ENCODE peak calls at places on chromosomes 16 and 17, in six cellular contexts. One of them, this sample, is unnamed.

GRCh38 chr17:45019177-45019711 is 32.2 kb downstream of the DCAKD start:
- DNase-seq in GM12865: peak; percentile 52
- DNase-seq in stomach: peak; percentile 61
- DNase-seq in brain microvascular endothelial cell: no peak
- DNase-seq in stimulated activated CD4-positive, alpha-beta T cell treated with anti-CD3 and anti-CD28 coated beads, Interleukin-2, amount 100 ng/mL, for 24 hours: peak; percentile 60
- DNase-seq in AG09319: no peak
- DNase-seq in this sample: peak; percentile 67

GRCh38 chr17:67422887-67423286 is 45.8 kb downstream of the PITPNC1 start:
- DNase-seq in GM12865: no peak
- DNase-seq in stomach: no peak
- DNase-seq in brain microvascular endothelial cell: no peak
- DNase-seq in stimulated activated CD4-positive, alpha-beta T cell treated with anti-CD3 and anti-CD28 coated beads, Interleukin-2, amount 100 ng/mL, for 24 hours: no peak
- DNase-seq in AG09319: no peak
- DNase-seq in this sample: no peak

GRCh38 chr17:38870259-38871165 is 654 bp downstream of the LASP1 start:
- DNase-seq in GM12865: peak; percentile 81
- DNase-seq in stomach: peak; percentile 75
- DNase-seq in brain microvascular endothelial cell: no peak
- DNase-seq in stimulated activated CD4-positive, alpha-beta T cell treated with anti-CD3 and anti-CD28 coated beads, Interleukin-2, amount 100 ng/mL, for 24 hours: peak; percentile 79
- DNase-seq in AG09319: no peak
- DNase-seq in this sample: no peak

GRCh38 chr16:84368327-84368996 is at the start of gene ATP2C2:
- DNase-seq in GM12865: no peak
- DNase-seq in stomach: peak; percentile 78
- DNase-seq in brain microvascular endothelial cell: no peak
- DNase-seq in stimulated activated CD4-positive, alpha-beta T cell treated with anti-CD3 and anti-CD28 coated beads, Interleukin-2, amount 100 ng/mL, for 24 hours: no peak
- DNase-seq in AG09319: no peak
- DNase-seq in this sample: peak; percentile 33

GRCh38 chr16:84754353-84754856 is 54.6 kb downstream of the USP10 start:
- DNase-seq in GM12865: peak; percentile 93
- DNase-seq in stomach: peak; percentile 67
- DNase-seq in brain microvascular endothelial cell: peak; percentile 95
- DNase-seq in stimulated activated CD4-positive, alpha-beta T cell treated with anti-CD3 and anti-CD28 coated beads, Interleukin-2, amount 100 ng/mL, for 24 hours: peak; percentile 47
- DNase-seq in AG09319: peak; percentile 78
- DNase-seq in this sample: peak; percentile 96

GRCh38 chr17:83136931-83137330 is 57.5 kb downstream of the METRNL start:
- DNase-seq in GM12865: no peak
- DNase-seq in stomach: no peak
- DNase-seq in brain microvascular endothelial cell: no peak
- DNase-seq in stimulated activated CD4-positive, alpha-beta T cell treated with anti-CD3 and anti-CD28 coated beads, Interleukin-2, amount 100 ng/mL, for 24 hours: no peak
- DNase-seq in AG09319: no peak
- DNase-seq in this sample: no peak

GRCh38 chr17:66549312-66549705 is 246.9 kb downstream of the PRKCA start:
- DNase-seq in GM12865: no peak
- DNase-seq in stomach: no peak
- DNase-seq in brain microvascular endothelial cell: peak; percentile 49
- DNase-seq in stimulated activated CD4-positive, alpha-beta T cell treated with anti-CD3 and anti-CD28 coated beads, Interleukin-2, amount 100 ng/mL, for 24 hours: no peak
- DNase-seq in AG09319: peak; percentile 60
- DNase-seq in this sample: no peak

GRCh38 chr16:70691223-70692129 is 5.6 kb upstream of the MTSS2 start:
- DNase-seq in GM12865: no peak
- DNase-seq in stomach: peak; percentile 52
- DNase-seq in brain microvascular endothelial cell: peak; percentile 84
- DNase-seq in stimulated activated CD4-positive, alpha-beta T cell treated with anti-CD3 and anti-CD28 coated beads, Interleukin-2, amount 100 ng/mL, for 24 hours: no peak
- DNase-seq in AG09319: peak; percentile 99
- DNase-seq in this sample: peak; percentile 99

GRCh38 chr17:40092581-40092980 is 7.8 kb downstream of the NR1D1 start:
- DNase-seq in GM12865: no peak
- DNase-seq in stomach: no peak
- DNase-seq in brain microvascular endothelial cell: no peak
- DNase-seq in stimulated activated CD4-positive, alpha-beta T cell treated with anti-CD3 and anti-CD28 coated beads, Interleukin-2, amount 100 ng/mL, for 24 hours: no peak
- DNase-seq in AG09319: no peak
- DNase-seq in this sample: no peak

GRCh38 chr16:10521681-10522274 is 58.6 kb downstream of the EMP2 start:
- DNase-seq in GM12865: peak; percentile 75
- DNase-seq in stomach: peak; percentile 65
- DNase-seq in brain microvascular endothelial cell: peak; percentile 52
- DNase-seq in stimulated activated CD4-positive, alpha-beta T cell treated with anti-CD3 and anti-CD28 coated beads, Interleukin-2, amount 100 ng/mL, for 24 hours: peak; percentile 45
- DNase-seq in AG09319: peak; percentile 43
- DNase-seq in this sample: peak; percentile 90

GRCh38 chr16:64975821-64976220 is 146.0 kb downstream of the CDH11 start:
- DNase-seq in GM12865: no peak
- DNase-seq in stomach: no peak
- DNase-seq in brain microvascular endothelial cell: no peak
- DNase-seq in stimulated activated CD4-positive, alpha-beta T cell treated with anti-CD3 and anti-CD28 coated beads, Interleukin-2, amount 100 ng/mL, for 24 hours: no peak
- DNase-seq in AG09319: no peak
- DNase-seq in this sample: no peak

GRCh38 chr16:69112285-69113129 is 7.1 kb downstream of the HAS3 start:
- DNase-seq in GM12865: peak; percentile 61
- DNase-seq in stomach: peak; percentile 71
- DNase-seq in brain microvascular endothelial cell: peak; percentile 43
- DNase-seq in stimulated activated CD4-positive, alpha-beta T cell treated with anti-CD3 and anti-CD28 coated beads, Interleukin-2, amount 100 ng/mL, for 24 hours: peak; percentile 76
- DNase-seq in AG09319: no peak
- DNase-seq in this sample: peak; percentile 90

GRCh38 chr16:50193594-50193993 is 40.5 kb downstream of the TENT4B start:
- DNase-seq in GM12865: no peak
- DNase-seq in stomach: no peak
- DNase-seq in brain microvascular endothelial cell: no peak
- DNase-seq in stimulated activated CD4-positive, alpha-beta T cell treated with anti-CD3 and anti-CD28 coated beads, Interleukin-2, amount 100 ng/mL, for 24 hours: no peak
- DNase-seq in AG09319: no peak
- DNase-seq in this sample: peak; percentile 64

GRCh38 chr17:67054011-67054591 is 9.7 kb downstream of the CACNG1 start:
- DNase-seq in GM12865: no peak
- DNase-seq in stomach: peak; percentile 16
- DNase-seq in brain microvascular endothelial cell: no peak
- DNase-seq in stimulated activated CD4-positive, alpha-beta T cell treated with anti-CD3 and anti-CD28 coated beads, Interleukin-2, amount 100 ng/mL, for 24 hours: no peak
- DNase-seq in AG09319: no peak
- DNase-seq in this sample: no peak

GRCh38 chr17:37770631-37771518 is 26.0 kb upstream of the HNF1B start:
- DNase-seq in GM12865: peak; percentile 54
- DNase-seq in stomach: peak; percentile 84
- DNase-seq in brain microvascular endothelial cell: peak; percentile 63
- DNase-seq in stimulated activated CD4-positive, alpha-beta T cell treated with anti-CD3 and anti-CD28 coated beads, Interleukin-2, amount 100 ng/mL, for 24 hours: peak; percentile 69
- DNase-seq in AG09319: peak; percentile 15
- DNase-seq in this sample: peak; percentile 48

GRCh38 chr17:57629470-57629869 is 115.6 kb downstream of the CCDC182 start:
- DNase-seq in GM12865: peak; percentile 63
- DNase-seq in stomach: no peak
- DNase-seq in brain microvascular endothelial cell: no peak
- DNase-seq in stimulated activated CD4-positive, alpha-beta T cell treated with anti-CD3 and anti-CD28 coated beads, Interleukin-2, amount 100 ng/mL, for 24 hours: no peak
- DNase-seq in AG09319: no peak
- DNase-seq in this sample: no peak

GRCh38 chr17:8459109-8459508 is 23.4 kb downstream of the NDEL1 start:
- DNase-seq in GM12865: no peak
- DNase-seq in stomach: no peak
- DNase-seq in brain microvascular endothelial cell: no peak
- DNase-seq in stimulated activated CD4-positive, alpha-beta T cell treated with anti-CD3 and anti-CD28 coated beads, Interleukin-2, amount 100 ng/mL, for 24 hours: no peak
- DNase-seq in AG09319: no peak
- DNase-seq in this sample: no peak

GRCh38 chr16:24670623-24671454 is 58.6 kb upstream of the TNRC6A start:
- DNase-seq in GM12865: peak; percentile 33
- DNase-seq in stomach: no peak
- DNase-seq in brain microvascular endothelial cell: peak; percentile 93
- DNase-seq in stimulated activated CD4-positive, alpha-beta T cell treated with anti-CD3 and anti-CD28 coated beads, Interleukin-2, amount 100 ng/mL, for 24 hours: peak; percentile 11
- DNase-seq in AG09319: peak; percentile 58
- DNase-seq in this sample: peak; percentile 68

GRCh38 chr17:55722742-55723487 is at the start of gene TMEM100:
- DNase-seq in GM12865: no peak
- DNase-seq in stomach: no peak
- DNase-seq in brain microvascular endothelial cell: peak; percentile 79
- DNase-seq in stimulated activated CD4-positive, alpha-beta T cell treated with anti-CD3 and anti-CD28 coated beads, Interleukin-2, amount 100 ng/mL, for 24 hours: no peak
- DNase-seq in AG09319: peak; percentile 44
- DNase-seq in this sample: no peak

GRCh38 chr16:84323626-84324025 is 28.9 kb downstream of the WFDC1 start:
- DNase-seq in GM12865: no peak
- DNase-seq in stomach: no peak
- DNase-seq in brain microvascular endothelial cell: no peak
- DNase-seq in stimulated activated CD4-positive, alpha-beta T cell treated with anti-CD3 and anti-CD28 coated beads, Interleukin-2, amount 100 ng/mL, for 24 hours: no peak
- DNase-seq in AG09319: no peak
- DNase-seq in this sample: peak; percentile 72

GRCh38 chr17:49361129-49361901 is 735 bp downstream of the ZNF652 start:
- DNase-seq in GM12865: peak; percentile 83
- DNase-seq in stomach: peak; percentile 59
- DNase-seq in brain microvascular endothelial cell: no peak
- DNase-seq in stimulated activated CD4-positive, alpha-beta T cell treated with anti-CD3 and anti-CD28 coated beads, Interleukin-2, amount 100 ng/mL, for 24 hours: peak; percentile 63
- DNase-seq in AG09319: no peak
- DNase-seq in this sample: peak; percentile 35

GRCh38 chr16:56795011-56795410 is 65.1 kb downstream of the NUP93 start:
- DNase-seq in GM12865: no peak
- DNase-seq in stomach: no peak
- DNase-seq in brain microvascular endothelial cell: no peak
- DNase-seq in stimulated activated CD4-positive, alpha-beta T cell treated with anti-CD3 and anti-CD28 coated beads, Interleukin-2, amount 100 ng/mL, for 24 hours: no peak
- DNase-seq in AG09319: no peak
- DNase-seq in this sample: no peak

GRCh38 chr17:32995416-32995815 is 3.8 kb downstream of the SPACA3 start:
- DNase-seq in GM12865: no peak
- DNase-seq in stomach: no peak
- DNase-seq in brain microvascular endothelial cell: no peak
- DNase-seq in stimulated activated CD4-positive, alpha-beta T cell treated with anti-CD3 and anti-CD28 coated beads, Interleukin-2, amount 100 ng/mL, for 24 hours: no peak
- DNase-seq in AG09319: no peak
- DNase-seq in this sample: no peak

GRCh38 chr16:57601801-57602478 is 26.5 kb upstream of the ADGRG1 start:
- DNase-seq in GM12865: peak; percentile 96
- DNase-seq in stomach: no peak
- DNase-seq in brain microvascular endothelial cell: peak; percentile 30
- DNase-seq in stimulated activated CD4-positive, alpha-beta T cell treated with anti-CD3 and anti-CD28 coated beads, Interleukin-2, amount 100 ng/mL, for 24 hours: peak; percentile 62
- DNase-seq in AG09319: no peak
- DNase-seq in this sample: no peak

GRCh38 chr17:38701504-38702165 is 3.4 kb upstream of the MLLT6 start:
- DNase-seq in GM12865: peak; percentile 87
- DNase-seq in stomach: no peak
- DNase-seq in brain microvascular endothelial cell: no peak
- DNase-seq in stimulated activated CD4-positive, alpha-beta T cell treated with anti-CD3 and anti-CD28 coated beads, Interleukin-2, amount 100 ng/mL, for 24 hours: peak; percentile 86
- DNase-seq in AG09319: no peak
- DNase-seq in this sample: peak; percentile 76

GRCh38 chr16:8855972-8856371 is 12.8 kb downstream of the CARHSP1 start:
- DNase-seq in GM12865: no peak
- DNase-seq in stomach: no peak
- DNase-seq in brain microvascular endothelial cell: no peak
- DNase-seq in stimulated activated CD4-positive, alpha-beta T cell treated with anti-CD3 and anti-CD28 coated beads, Interleukin-2, amount 100 ng/mL, for 24 hours: no peak
- DNase-seq in AG09319: no peak
- DNase-seq in this sample: no peak

GRCh38 chr17:39736319-39737165 is 1.2 kb upstream of the GRB7 start:
- DNase-seq in GM12865: no peak
- DNase-seq in stomach: no peak
- DNase-seq in brain microvascular endothelial cell: no peak
- DNase-seq in stimulated activated CD4-positive, alpha-beta T cell treated with anti-CD3 and anti-CD28 coated beads, Interleukin-2, amount 100 ng/mL, for 24 hours: no peak
- DNase-seq in AG09319: no peak
- DNase-seq in this sample: peak; percentile 52

GRCh38 chr16:80693553-80693952 is 110.8 kb downstream of the CDYL2 start:
- DNase-seq in GM12865: no peak
- DNase-seq in stomach: no peak
- DNase-seq in brain microvascular endothelial cell: no peak
- DNase-seq in stimulated activated CD4-positive, alpha-beta T cell treated with anti-CD3 and anti-CD28 coated beads, Interleukin-2, amount 100 ng/mL, for 24 hours: peak; percentile 14
- DNase-seq in AG09319: no peak
- DNase-seq in this sample: no peak

This sample was measured in trophoblast cell.